ENCODE peak calls at places on chromosomes 5 and 9, in five cellular contexts. H, O, Y, U and T are unnamed samples.

GRCh38 chr9:38068616-38068865 is 486 bp downstream of the SHB start:
- DNase-seq in H (peak; percentile 71), O (no peak), Y (no peak), U (no peak), T (no peak)

GRCh38 chr9:130288926-130289705 is 23.6 kb downstream of the HMCN2 start:
- DNase-seq in H (no peak), O (no peak), Y (no peak), U (no peak), T (no peak)

GRCh38 chr5:126857472-126858410 is 80.8 kb downstream of the LMNB1 start:
- DNase-seq in H (no peak), O (no peak), Y (peak; percentile 44), U (no peak), T (no peak)

GRCh38 chr9:9778293-9778692 is 834.5 kb downstream of the PTPRD start:
- DNase-seq in H (no peak), O (no peak), Y (no peak), U (no peak), T (no peak)

GRCh38 chr5:15757103-15757502 is 257.1 kb downstream of the FBXL7 start:
- DNase-seq in H (no peak), O (no peak), Y (no peak), U (no peak), T (no peak)

GRCh38 chr5:14309199-14309598 is 166.1 kb downstream of the TRIO start:
- DNase-seq in H (no peak), O (no peak), Y (no peak), U (no peak), T (no peak)

GRCh38 chr9:92592537-92592936 is 56.7 kb upstream of the ECM2 start:
- DNase-seq in H (no peak), O (no peak), Y (no peak), U (no peak), T (no peak)

GRCh38 chr5:81751009-81751835 is at the start of gene SSBP2:
- DNase-seq in H (peak; percentile 96), O (peak; percentile 95), Y (peak; percentile 100), U (peak; percentile 69), T (peak; percentile 73)

GRCh38 chr5:96844476-96844990 is 31.8 kb upstream of the ERAP2 start:
- DNase-seq in H (no peak), O (no peak), Y (no peak), U (no peak), T (no peak)

GRCh38 chr5:132222649-132223038 is 5.0 kb downstream of the P4HA2 start:
- DNase-seq in H (no peak), O (peak; percentile 38), Y (no peak), U (no peak), T (no peak)

GRCh38 chr5:37840036-37840909 is at the start of gene GDNF:
- DNase-seq in H (no peak), O (no peak), Y (peak; percentile 76), U (peak; percentile 25), T (peak; percentile 38)

GRCh38 chr9:35732185-35733108 is at the start of the genes CREB3 and TLN1:
- DNase-seq in H (peak; percentile 88), O (peak; percentile 91), Y (peak; percentile 94), U (peak; percentile 96), T (peak; percentile 98)

GRCh38 chr9:90251311-90251710 is 391.3 kb downstream of the DIRAS2 start:
- DNase-seq in H (no peak), O (no peak), Y (no peak), U (no peak), T (no peak)

GRCh38 chr5:81779125-81779934 is 28.4 kb upstream of the SSBP2 start:
- DNase-seq in H (no peak), O (peak; percentile 23), Y (no peak), U (no peak), T (no peak)

DNA sequence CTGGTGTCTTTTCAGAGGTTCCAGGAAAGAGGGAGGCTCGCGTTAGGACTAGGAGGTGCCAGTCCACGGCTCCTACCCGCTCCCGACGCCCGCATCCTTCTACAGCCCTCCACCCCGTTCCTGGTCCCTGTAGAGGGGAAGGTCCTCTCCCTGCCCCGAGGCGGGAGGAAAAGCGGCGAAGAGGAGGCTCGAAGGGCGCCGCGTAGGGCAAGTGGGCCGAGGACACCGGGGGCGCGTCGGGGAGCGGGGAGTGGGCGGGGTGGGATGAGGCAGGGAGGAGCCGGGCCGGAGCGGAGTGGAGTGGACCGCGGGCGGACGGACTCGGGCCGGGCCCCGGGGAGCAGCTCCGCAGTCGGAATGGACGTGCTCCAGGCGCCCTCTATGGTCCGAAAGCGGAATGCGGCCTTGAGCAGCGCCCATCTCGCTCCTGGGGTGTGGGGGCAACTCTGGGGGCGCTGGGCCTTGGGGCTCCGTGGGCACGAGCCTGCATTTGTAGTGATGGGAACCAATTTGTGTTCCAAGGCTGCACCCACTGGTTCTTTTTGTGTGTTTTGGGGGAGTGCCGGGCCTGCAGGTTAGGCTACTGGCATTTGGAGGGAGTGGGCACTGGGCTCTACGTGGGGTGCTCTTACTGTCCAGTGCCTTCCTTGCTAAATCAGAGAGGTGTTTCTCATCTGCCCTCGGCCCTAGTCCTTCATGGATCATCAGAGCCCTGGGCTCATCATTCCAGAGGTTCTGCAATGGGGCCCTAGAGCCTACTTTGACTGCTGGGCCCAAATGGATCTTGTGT is 7.3 kb downstream of the IRX1 start:
- DNase-seq in H (peak; percentile 58), O (no peak), Y (peak; percentile 87), U (peak; percentile 1), T (no peak)
- TF ChIP-seq HDAC2 in H (no peak), O (no peak), Y (no peak), U (no peak), T (no peak)

GRCh38 chr5:55851675-55851979 is 470 bp downstream of the IL31RA start:
- DNase-seq in H (no peak), O (no peak), Y (no peak), U (no peak), T (no peak)

GRCh38 chr5:55850839-55851674 is at the start of gene IL31RA:
- DNase-seq in H (no peak), O (no peak), Y (no peak), U (peak; percentile 11), T (peak; percentile 54)

GRCh38 chr5:55852503-55852902 is 1.3 kb downstream of the IL31RA start:
- DNase-seq in H (no peak), O (no peak), Y (no peak), U (no peak), T (no peak)

GRCh38 chr5:55853818-55854217 is 2.7 kb downstream of the IL31RA start:
- DNase-seq in H (no peak), O (no peak), Y (no peak), U (no peak), T (no peak)

DNA sequence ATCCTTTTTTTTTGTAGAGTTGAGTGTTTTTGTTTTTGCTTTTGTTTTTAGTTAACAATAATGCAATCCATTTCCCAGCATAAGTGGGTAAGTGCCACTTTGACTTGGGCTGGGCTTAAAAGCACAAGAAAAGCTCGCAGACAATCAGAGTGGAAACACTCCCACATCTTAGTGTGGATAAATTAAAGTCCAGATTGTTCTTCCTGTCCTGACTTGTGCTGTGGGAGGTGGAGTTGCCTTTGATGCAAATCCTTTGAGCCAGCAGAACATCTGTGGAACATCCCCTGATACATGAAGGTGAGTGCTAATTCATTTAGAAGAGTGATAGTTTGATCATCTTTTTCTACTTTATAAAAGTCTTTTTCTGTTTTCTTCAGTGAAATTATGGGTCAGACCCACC is 2.1 kb downstream of the IL31RA start:
- DNase-seq in H (no peak), O (no peak), Y (no peak), U (no peak), T (no peak)
- TF ChIP-seq HDAC2 in H (no peak), O (no peak), Y (no peak), U (no peak), T (no peak)

DNA sequence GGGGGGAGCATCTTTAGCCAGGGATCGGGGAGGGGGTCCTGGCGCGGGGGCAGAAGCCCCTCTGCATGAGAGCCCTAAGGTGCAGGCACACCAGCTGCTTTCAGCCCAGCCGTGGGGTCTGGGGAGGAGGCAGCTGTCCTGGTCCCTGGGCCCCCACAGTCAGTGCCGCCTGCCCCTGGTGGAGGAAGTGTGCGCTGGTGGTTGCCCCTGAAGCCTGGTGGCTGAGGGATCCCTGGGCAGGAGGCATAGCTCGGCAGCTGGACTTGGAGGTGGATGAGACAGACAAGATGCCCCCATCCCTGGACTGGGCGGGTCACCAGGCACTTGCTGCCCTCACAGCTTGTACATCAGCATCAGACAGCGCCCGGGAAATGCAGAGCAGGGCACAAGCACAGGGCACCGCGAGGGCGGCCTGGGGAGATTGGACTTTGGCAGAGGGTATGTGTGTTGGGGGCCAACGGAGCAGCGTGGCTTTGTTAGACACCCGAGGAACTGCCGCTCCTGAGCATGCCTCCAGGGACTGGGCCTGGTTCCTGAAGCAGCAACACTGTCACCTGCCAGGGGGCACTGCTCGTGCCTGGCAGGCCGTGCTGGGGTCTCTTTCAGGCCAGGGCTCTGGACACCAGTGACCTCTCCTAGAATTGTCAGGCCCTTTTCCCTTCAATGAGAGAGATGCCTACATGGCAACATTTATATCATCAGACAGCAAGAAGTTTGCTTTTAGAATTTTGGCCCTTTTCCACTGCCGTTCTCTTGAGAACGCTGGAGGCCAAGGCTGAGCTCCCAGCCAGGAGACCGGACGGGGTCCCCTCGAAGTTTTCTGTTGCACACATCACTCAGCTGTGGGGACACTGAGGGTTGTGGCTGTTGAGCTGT is 41.9 kb upstream of the CTSL start:
- DNase-seq in H (no peak), O (no peak), Y (no peak), U (no peak), T (no peak)
- TF ChIP-seq HDAC2 in H (no peak), O (no peak), Y (no peak), U (no peak), T (no peak)

DNA sequence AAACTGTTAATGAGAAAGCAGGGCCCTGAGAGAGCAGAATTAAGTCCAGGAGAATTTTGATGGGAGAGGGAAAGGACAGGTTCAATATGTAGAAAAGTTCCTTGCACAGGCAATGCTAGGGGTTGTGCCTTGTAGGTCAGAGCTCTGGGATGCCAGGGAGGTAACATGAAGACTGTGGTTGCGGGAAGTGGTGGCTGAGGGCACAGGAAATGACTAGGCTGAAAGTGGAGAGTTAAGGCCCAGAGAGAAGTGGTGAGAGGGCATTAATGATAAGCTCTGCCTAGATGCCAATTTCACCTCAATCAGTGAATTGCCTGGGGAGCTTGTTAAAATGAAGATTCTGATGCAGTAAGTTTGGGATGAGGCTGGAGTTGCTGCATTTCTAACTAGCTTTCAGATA is 31.5 kb upstream of the PPP3R2 start:
- DNase-seq in H (no peak), O (no peak), Y (no peak), U (no peak), T (no peak)
- TF ChIP-seq HDAC2 in H (no peak), O (no peak), Y (no peak), U (no peak), T (no peak)

DNA sequence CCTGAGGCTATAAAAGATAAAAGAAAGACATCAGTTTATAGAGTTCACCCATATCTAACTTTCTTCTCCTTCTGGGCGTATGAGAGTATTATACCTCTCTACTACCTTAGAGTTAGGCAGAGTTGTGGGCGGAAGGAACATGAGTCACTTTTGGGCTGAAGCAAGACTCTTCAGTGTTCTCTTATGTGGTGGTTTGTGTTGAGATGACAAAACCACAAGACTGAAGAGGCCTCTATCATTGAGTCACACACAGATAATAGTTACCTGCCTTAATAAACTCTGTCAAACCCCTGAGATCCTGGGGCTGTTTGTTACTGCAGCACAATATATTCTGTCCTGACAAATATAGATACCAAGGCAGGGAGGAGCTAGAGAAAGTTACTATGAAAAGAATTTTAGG is 184.2 kb downstream of the EFNA5 start:
- DNase-seq in H (no peak), O (peak; percentile 48), Y (no peak), U (no peak), T (no peak)
- TF ChIP-seq HDAC2 in H (no peak), O (no peak), Y (no peak), U (no peak), T (no peak)

DNA sequence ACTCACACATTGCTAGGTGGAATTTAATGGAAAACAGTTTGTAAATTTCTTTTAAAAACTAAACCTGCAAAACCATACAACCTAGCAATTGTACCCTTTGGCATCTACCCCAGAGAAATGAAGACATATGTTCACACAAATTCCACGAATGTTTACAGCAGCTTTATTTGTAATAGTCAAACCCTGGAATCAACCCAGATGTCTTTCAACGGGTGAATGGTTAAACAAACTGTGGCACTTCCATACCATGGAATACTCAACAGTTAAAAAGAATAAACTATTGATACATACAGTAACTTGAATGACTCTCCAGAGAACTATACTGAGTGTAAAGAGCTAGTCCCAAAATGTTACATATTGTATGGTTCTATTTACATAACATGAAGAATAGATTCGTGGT is 17.1 kb upstream of the PAM start:
- DNase-seq in H (no peak), O (no peak), Y (no peak), U (no peak), T (no peak)
- TF ChIP-seq HDAC2 in H (no peak), O (no peak), Y (no peak), U (no peak), T (no peak)